ENCODE peak calls at places on chromosomes 3 and 15, in ten cellular contexts. One of them, this sample, is unnamed.

GRCh38 chr15:70342554-70343548 is 245.1 kb upstream of the TLE3 start:
- DNase-seq in HCT116: no peak
- DNase-seq in PC-9: no peak
- DNase-seq in hepatocyte: no peak
- DNase-seq in GM23248: no peak
- DNase-seq in PC-3: no peak
- DNase-seq in SK-N-SH: no peak
- DNase-seq in MM.1S: no peak
- DNase-seq in GM23338: no peak
- DNase-seq in Karpas-422: no peak
- DNase-seq in this sample: no peak

GRCh38 chr3:178584722-178585121 is 48.5 kb downstream of the KCNMB2 start:
- DNase-seq in HCT116: no peak
- DNase-seq in PC-9: no peak
- DNase-seq in hepatocyte: no peak
- DNase-seq in GM23248: no peak
- DNase-seq in PC-3: no peak
- DNase-seq in SK-N-SH: no peak
- DNase-seq in MM.1S: no peak
- DNase-seq in GM23338: no peak
- DNase-seq in Karpas-422: no peak
- DNase-seq in this sample: no peak

GRCh38 chr3:127679534-127680145 is 6.9 kb downstream of the ABTB1 start:
- DNase-seq in HCT116: no peak
- DNase-seq in PC-9: no peak
- DNase-seq in hepatocyte: no peak
- DNase-seq in GM23248: no peak
- DNase-seq in PC-3: no peak
- DNase-seq in SK-N-SH: no peak
- DNase-seq in MM.1S: no peak
- DNase-seq in GM23338: peak; percentile 68
- DNase-seq in Karpas-422: no peak
- DNase-seq in this sample: no peak

GRCh38 chr3:43043071-43043766 is 62.7 kb downstream of the POMGNT2 start:
- DNase-seq in HCT116: no peak
- DNase-seq in PC-9: peak; percentile 9
- DNase-seq in hepatocyte: no peak
- DNase-seq in GM23248: peak; percentile 14
- DNase-seq in PC-3: peak; percentile 9
- DNase-seq in SK-N-SH: no peak
- DNase-seq in MM.1S: no peak
- DNase-seq in GM23338: no peak
- DNase-seq in Karpas-422: peak; percentile 51
- DNase-seq in this sample: no peak

GRCh38 chr3:6455031-6455430 is 405.9 kb upstream of the GRM7 start:
- DNase-seq in HCT116: no peak
- DNase-seq in PC-9: no peak
- DNase-seq in hepatocyte: no peak
- DNase-seq in GM23248: no peak
- DNase-seq in PC-3: no peak
- DNase-seq in SK-N-SH: no peak
- DNase-seq in MM.1S: no peak
- DNase-seq in GM23338: no peak
- DNase-seq in Karpas-422: no peak
- DNase-seq in this sample: no peak

GRCh38 chr15:84645496-84645895 is 8.6 kb downstream of the WDR73 start:
- DNase-seq in HCT116: no peak
- DNase-seq in PC-9: no peak
- DNase-seq in hepatocyte: no peak
- DNase-seq in GM23248: no peak
- DNase-seq in PC-3: no peak
- DNase-seq in SK-N-SH: no peak
- DNase-seq in MM.1S: no peak
- DNase-seq in GM23338: no peak
- DNase-seq in Karpas-422: no peak
- DNase-seq in this sample: no peak

GRCh38 chr15:39391230-39391629 is 189.6 kb upstream of the THBS1 start:
- DNase-seq in HCT116: no peak
- DNase-seq in PC-9: peak; percentile 77
- DNase-seq in hepatocyte: no peak
- DNase-seq in GM23248: peak; percentile 35
- DNase-seq in PC-3: peak; percentile 41
- DNase-seq in SK-N-SH: peak; percentile 39
- DNase-seq in MM.1S: no peak
- DNase-seq in GM23338: no peak
- DNase-seq in Karpas-422: peak; percentile 15
- DNase-seq in this sample: no peak

GRCh38 chr15:31217566-31218270 is 108.9 kb upstream of the KLF13 start:
- DNase-seq in HCT116: no peak
- DNase-seq in PC-9: no peak
- DNase-seq in hepatocyte: no peak
- DNase-seq in GM23248: no peak
- DNase-seq in PC-3: no peak
- DNase-seq in SK-N-SH: no peak
- DNase-seq in MM.1S: no peak
- DNase-seq in GM23338: no peak
- DNase-seq in Karpas-422: no peak
- DNase-seq in this sample: no peak

GRCh38 chr3:155364492-155364891 is 71.0 kb upstream of the STRIT1 start:
- DNase-seq in HCT116: no peak
- DNase-seq in PC-9: no peak
- DNase-seq in hepatocyte: no peak
- DNase-seq in GM23248: no peak
- DNase-seq in PC-3: no peak
- DNase-seq in SK-N-SH: no peak
- DNase-seq in MM.1S: no peak
- DNase-seq in GM23338: no peak
- DNase-seq in Karpas-422: no peak
- DNase-seq in this sample: no peak

GRCh38 chr3:175258763-175259162 is 399.6 kb downstream of the NAALADL2 start:
- DNase-seq in HCT116: no peak
- DNase-seq in PC-9: no peak
- DNase-seq in hepatocyte: no peak
- DNase-seq in GM23248: peak; percentile 13
- DNase-seq in PC-3: peak; percentile 59
- DNase-seq in SK-N-SH: no peak
- DNase-seq in MM.1S: no peak
- DNase-seq in GM23338: no peak
- DNase-seq in Karpas-422: no peak
- DNase-seq in this sample: no peak

GRCh38 chr15:31377030-31377429 is 50.4 kb downstream of the KLF13 start:
- DNase-seq in HCT116: no peak
- DNase-seq in PC-9: no peak
- DNase-seq in hepatocyte: peak; percentile 41
- DNase-seq in GM23248: no peak
- DNase-seq in PC-3: no peak
- DNase-seq in SK-N-SH: no peak
- DNase-seq in MM.1S: no peak
- DNase-seq in GM23338: peak; percentile 51
- DNase-seq in Karpas-422: no peak
- DNase-seq in this sample: no peak

GRCh38 chr3:14406762-14407161 is 4.4 kb downstream of the SLC6A6 start:
- DNase-seq in HCT116: no peak
- DNase-seq in PC-9: no peak
- DNase-seq in hepatocyte: no peak
- DNase-seq in GM23248: no peak
- DNase-seq in PC-3: no peak
- DNase-seq in SK-N-SH: no peak
- DNase-seq in MM.1S: no peak
- DNase-seq in GM23338: no peak
- DNase-seq in Karpas-422: no peak
- DNase-seq in this sample: no peak

GRCh38 chr3:14405886-14406238 is 3.5 kb downstream of the SLC6A6 start:
- DNase-seq in HCT116: no peak
- DNase-seq in PC-9: peak; percentile 79
- DNase-seq in hepatocyte: no peak
- DNase-seq in GM23248: no peak
- DNase-seq in PC-3: peak; percentile 37
- DNase-seq in SK-N-SH: no peak
- DNase-seq in MM.1S: no peak
- DNase-seq in GM23338: no peak
- DNase-seq in Karpas-422: no peak
- DNase-seq in this sample: no peak

GRCh38 chr3:14407203-14407602 is 4.8 kb downstream of the SLC6A6 start:
- DNase-seq in HCT116: no peak
- DNase-seq in PC-9: no peak
- DNase-seq in hepatocyte: no peak
- DNase-seq in GM23248: no peak
- DNase-seq in PC-3: no peak
- DNase-seq in SK-N-SH: no peak
- DNase-seq in MM.1S: no peak
- DNase-seq in GM23338: no peak
- DNase-seq in Karpas-422: peak; percentile 58
- DNase-seq in this sample: peak; percentile 74

GRCh38 chr3:14405120-14405885 is 2.9 kb downstream of the SLC6A6 start:
- DNase-seq in HCT116: no peak
- DNase-seq in PC-9: peak; percentile 54
- DNase-seq in hepatocyte: no peak
- DNase-seq in GM23248: peak; percentile 38
- DNase-seq in PC-3: no peak
- DNase-seq in SK-N-SH: no peak
- DNase-seq in MM.1S: no peak
- DNase-seq in GM23338: no peak
- DNase-seq in Karpas-422: no peak
- DNase-seq in this sample: no peak

GRCh38 chr3:14406336-14406735 is 3.9 kb downstream of the SLC6A6 start:
- DNase-seq in HCT116: no peak
- DNase-seq in PC-9: no peak
- DNase-seq in hepatocyte: no peak
- DNase-seq in GM23248: no peak
- DNase-seq in PC-3: no peak
- DNase-seq in SK-N-SH: no peak
- DNase-seq in MM.1S: no peak
- DNase-seq in GM23338: no peak
- DNase-seq in Karpas-422: no peak
- DNase-seq in this sample: no peak
- H3K4me1 ChIP-seq in HCT116: peaks cover 36% of the 10 kb centered on the region
- H3K4me1 ChIP-seq in PC-9: peaks cover 77% of the 10 kb centered on the region
- H3K4me1 ChIP-seq in hepatocyte: peaks cover 24% of the 10 kb centered on the region
- H3K4me1 ChIP-seq in GM23248: peaks cover 23% of the 10 kb centered on the region
- H3K4me1 ChIP-seq in PC-3: peaks cover 54% of the 10 kb centered on the region
- H3K4me1 ChIP-seq in SK-N-SH: peaks cover 24% of the 10 kb centered on the region
- H3K4me1 ChIP-seq in MM.1S: peaks cover 16% of the 10 kb centered on the region
- H3K4me1 ChIP-seq in GM23338: peaks cover 48% of the 10 kb centered on the region
- H3K4me1 ChIP-seq in Karpas-422: peaks cover 48% of the 10 kb centered on the region
- H3K4me1 ChIP-seq in this sample: peaks cover 73% of the 10 kb centered on the region

GRCh38 chr3:9552252-9552999 is 1.2 kb downstream of the LHFPL4 start:
- DNase-seq in HCT116: no peak
- DNase-seq in PC-9: no peak
- DNase-seq in hepatocyte: peak; percentile 81
- DNase-seq in GM23248: peak; percentile 58
- DNase-seq in PC-3: peak; percentile 23
- DNase-seq in SK-N-SH: peak; percentile 91
- DNase-seq in MM.1S: no peak
- DNase-seq in GM23338: peak; percentile 94
- DNase-seq in Karpas-422: no peak
- DNase-seq in this sample: no peak
- H3K4me3 ChIP-seq in HCT116: no peak overlapping the region
- H3K4me3 ChIP-seq in PC-9: no peak overlapping the region
- H3K4me3 ChIP-seq in hepatocyte: no peak overlapping the region
- H3K4me3 ChIP-seq in GM23248: no peak overlapping the region
- H3K4me3 ChIP-seq in PC-3: no peak overlapping the region
- H3K4me3 ChIP-seq in SK-N-SH: no peak overlapping the region
- H3K4me3 ChIP-seq in MM.1S: no peak overlapping the region
- H3K4me3 ChIP-seq in GM23338: peak overlapping the region; percentile 76
- H3K4me3 ChIP-seq in Karpas-422: no peak overlapping the region
- H3K4me3 ChIP-seq in this sample: no peak overlapping the region

DNA sequence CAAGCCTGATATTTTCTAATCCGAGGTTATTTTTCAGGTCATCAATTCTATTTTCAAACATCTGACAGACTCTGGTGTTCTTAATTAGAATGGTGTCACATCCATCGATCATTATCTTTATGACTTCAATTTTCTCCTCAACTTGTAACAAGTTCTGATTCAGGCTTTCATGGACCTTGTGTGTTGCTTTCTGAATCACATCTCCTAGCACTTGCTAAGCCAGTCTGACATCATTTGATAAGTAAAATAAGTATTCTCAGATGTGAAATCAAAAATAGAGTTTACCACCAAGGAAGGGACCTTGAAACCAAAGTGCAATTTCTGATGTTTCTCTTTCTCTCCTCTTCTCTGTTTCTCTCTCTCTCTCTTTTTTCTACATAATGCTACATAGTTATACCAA is 17.3 kb upstream of the CNTN3 start:
- DNase-seq in HCT116: no peak
- DNase-seq in PC-9: no peak
- DNase-seq in hepatocyte: no peak
- DNase-seq in GM23248: peak; percentile 76
- DNase-seq in PC-3: no peak
- DNase-seq in SK-N-SH: no peak
- DNase-seq in MM.1S: no peak
- DNase-seq in GM23338: no peak
- DNase-seq in Karpas-422: no peak
- DNase-seq in this sample: no peak
- H3K9me2 ChIP-seq in HCT116: no peaks in the 10 kb centered on the region
- H3K9me2 ChIP-seq in PC-9: no peaks in the 10 kb centered on the region
- H3K9me2 ChIP-seq in hepatocyte: no peaks in the 10 kb centered on the region
- H3K9me2 ChIP-seq in GM23248: no peaks in the 10 kb centered on the region
- H3K9me2 ChIP-seq in PC-3: no peaks in the 10 kb centered on the region
- H3K9me2 ChIP-seq in SK-N-SH: no peaks in the 10 kb centered on the region
- H3K9me2 ChIP-seq in MM.1S: no peaks in the 10 kb centered on the region
- H3K9me2 ChIP-seq in GM23338: no peaks in the 10 kb centered on the region
- H3K9me2 ChIP-seq in Karpas-422: no peaks in the 10 kb centered on the region
- H3K9me2 ChIP-seq in this sample: no peaks in the 10 kb centered on the region

DNA sequence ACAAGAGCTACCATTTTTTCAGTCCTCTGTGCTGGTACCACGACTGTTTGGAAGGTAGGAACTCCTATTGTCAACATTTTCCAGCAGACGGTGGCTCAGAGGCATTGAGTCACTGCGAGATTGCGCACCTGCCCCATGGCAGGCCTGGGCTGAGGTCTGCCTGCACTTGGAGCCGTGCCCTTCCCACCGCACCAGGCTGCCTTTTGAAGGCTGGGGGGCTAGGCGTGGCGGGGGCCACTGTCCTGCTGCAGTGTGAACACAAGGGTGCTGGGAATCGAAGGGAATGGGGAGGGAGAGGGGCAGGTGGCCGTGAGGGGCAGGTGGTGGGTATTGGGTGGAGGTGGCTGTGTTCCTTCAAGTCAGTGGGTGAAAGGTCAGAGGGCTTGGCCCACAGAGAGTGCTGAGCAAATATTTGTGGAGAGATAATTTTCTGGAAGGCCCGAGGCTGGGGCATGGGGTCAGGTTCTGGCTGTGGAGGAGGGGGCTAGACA is 16.3 kb downstream of the SNX33 start:
- DNase-seq in HCT116: no peak
- DNase-seq in PC-9: peak; percentile 76
- DNase-seq in hepatocyte: peak; percentile 51
- DNase-seq in GM23248: no peak
- DNase-seq in PC-3: no peak
- DNase-seq in SK-N-SH: no peak
- DNase-seq in MM.1S: no peak
- DNase-seq in GM23338: no peak
- DNase-seq in Karpas-422: no peak
- DNase-seq in this sample: no peak
- H3K4me1 ChIP-seq in HCT116: peaks cover 53% of the 10 kb centered on the region
- H3K4me1 ChIP-seq in PC-9: peaks cover 88% of the 10 kb centered on the region
- H3K4me1 ChIP-seq in hepatocyte: peaks cover 58% of the 10 kb centered on the region
- H3K4me1 ChIP-seq in GM23248: peaks cover 53% of the 10 kb centered on the region
- H3K4me1 ChIP-seq in PC-3: peaks cover 53% of the 10 kb centered on the region
- H3K4me1 ChIP-seq in SK-N-SH: peaks cover 34% of the 10 kb centered on the region
- H3K4me1 ChIP-seq in MM.1S: no peaks in the 10 kb centered on the region
- H3K4me1 ChIP-seq in GM23338: no peaks in the 10 kb centered on the region
- H3K4me1 ChIP-seq in Karpas-422: peaks cover 12% of the 10 kb centered on the region
- H3K4me1 ChIP-seq in this sample: no peaks in the 10 kb centered on the region